ENCODE peak calls at places on chromosomes 1 and 21, in four cellular contexts. R is psoas muscle, K is endodermal cell, J is aorta. T is an unnamed sample.

GRCh38 chr1:33612877-33613487 is 140.5 kb downstream of the ZSCAN20 start:
- DNase-seq in R (no peak), K (peak), J (peak), T (peak)

GRCh38 chr1:83746234-83746633 is 252.7 kb downstream of the TTLL7 start:
- DNase-seq in K (no peak), J (no peak), R (no peak), T (no peak)

GRCh38 chr1:1916882-1917281 is 1.8 kb downstream of the CALML6 start:
- DNase-seq in K (peak), R (peak), J (peak), T (no peak)

GRCh38 chr1:240044620-240045019 is 47.1 kb upstream of the FMN2 start:
- DNase-seq in R (no peak), J (no peak), K (no peak), T (no peak)

GRCh38 chr21:27424601-27425000 is 457.7 kb upstream of the ADAMTS5 start:
- DNase-seq in R (no peak), J (no peak), K (peak), T (no peak)

GRCh38 chr21:41182547-41182946 is 14.6 kb downstream of the BACE2 start:
- DNase-seq in R (no peak), K (no peak), J (no peak), T (no peak)

GRCh38 chr1:9466780-9467755 is 72.2 kb upstream of the SLC25A33 start:
- DNase-seq in J (no peak), R (no peak), K (no peak), T (no peak)

GRCh38 chr1:149845416-149845815 is 54.0 kb upstream of the BOLA1 start:
- DNase-seq in R (no peak), J (no peak), K (peak), T (no peak)

GRCh38 chr1:207750901-207751300 is 953 bp upstream of the CD46 start:
- DNase-seq in R (no peak), J (no peak), K (no peak), T (no peak)

GRCh38 chr1:184693011-184693410 is 61.6 kb downstream of the EDEM3 start:
- DNase-seq in K (no peak), J (no peak), R (no peak), T (no peak)

GRCh38 chr1:201094829-201095228 is 17.4 kb downstream of the CACNA1S start:
- DNase-seq in K (no peak), R (peak), J (no peak), T (no peak)

GRCh38 chr1:160797861-160798273 is 1.9 kb downstream of the LY9 start:
- DNase-seq in R (no peak), K (no peak), J (no peak), T (no peak)

GRCh38 chr1:222828939-222829338 is 14.1 kb downstream of the DISP1 start:
- DNase-seq in J (no peak), R (no peak), K (no peak), T (no peak)

GRCh38 chr1:175731581-175731980 is 11.8 kb downstream of the TNR start:
- DNase-seq in R (no peak), K (no peak), J (no peak), T (no peak)

GRCh38 chr21:41642399-41642798 is 124.5 kb downstream of the RIPK4 start:
- DNase-seq in K (no peak), R (no peak), J (no peak), T (no peak)

GRCh38 chr1:228370439-228370940 is 36.1 kb downstream of the TRIM11 start:
- DNase-seq in J (peak), R (peak), K (no peak), T (no peak)

GRCh38 chr1:204094262-204095247 is 21.6 kb downstream of the SOX13 start:
- DNase-seq in K (no peak), R (no peak), J (no peak), T (no peak)

GRCh38 chr1:229251185-229251584 is 19.7 kb upstream of the RAB4A start:
- DNase-seq in J (no peak), R (no peak), K (no peak), T (no peak)

GRCh38 chr1:61448017-61448383 is 276.9 kb downstream of the TM2D1 start:
- DNase-seq in K (no peak), J (no peak), R (no peak), T (no peak)

GRCh38 chr1:47208374-47208850 is 18.6 kb upstream of the PDZK1IP1 start:
- DNase-seq in J (no peak), K (peak), R (no peak), T (no peak)

GRCh38 chr1:219812491-219813221 is 115.7 kb downstream of the SLC30A10 start:
- DNase-seq in R (no peak), J (no peak), K (peak), T (no peak)

GRCh38 chr1:181092056-181092455 is 3.6 kb downstream of the IER5 start:
- DNase-seq in R (no peak), J (no peak), K (no peak), T (no peak)

GRCh38 chr1:181092883-181093282 is 4.4 kb downstream of the IER5 start:
- DNase-seq in K (no peak), R (no peak), J (no peak), T (no peak)

GRCh38 chr1:181089777-181090505 is 1.4 kb downstream of the IER5 start:
- DNase-seq in K (peak), R (peak), J (peak), T (no peak)

GRCh38 chr1:181090653-181091126 is 2.2 kb downstream of the IER5 start:
- DNase-seq in J (no peak), R (no peak), K (no peak), T (no peak)

GRCh38 chr1:181091322-181092040 is 3.0 kb downstream of the IER5 start:
- DNase-seq in J (no peak), K (no peak), R (no peak), T (no peak)
- H3K4me3 ChIP-seq in J (no peak), K (peak), R (peak), T (peak)

GRCh38 chr1:98903261-98903660 is 101.4 kb downstream of the PLPPR5 start:
- DNase-seq in R (no peak), J (no peak), K (no peak), T (peak)
- H3K4me3 ChIP-seq in R (no peak), J (no peak), K (no peak), T (no peak)

GRCh38 chr1:20481643-20482498 is 4.1 kb downstream of the CAMK2N1 start:
- DNase-seq in J (no peak), K (no peak), R (no peak), T (no peak)
- H3K4me3 ChIP-seq in J (no peak), K (no peak), R (no peak), T (peak)

GRCh38 chr1:155062702-155063411 is 683 bp upstream of the EFNA4 start:
- DNase-seq in J (peak), K (peak), R (no peak), T (no peak)
- H3K4me3 ChIP-seq in J (no peak), K (peak), R (peak), T (peak)

GRCh38 chr21:34023691-34024381 is 49.5 kb upstream of the MRPS6 start:
- DNase-seq in R (no peak), K (no peak), J (no peak), T (no peak)
- H3K4me3 ChIP-seq in R (no peak), K (no peak), J (no peak), T (no peak)

GRCh38 chr1:90856608-90857007 is 139.5 kb upstream of the BARHL2 start:
- DNase-seq in R (no peak), J (no peak), K (no peak), T (no peak)

GRCh38 chr1:90850925-90851710 is 134.0 kb upstream of the BARHL2 start:
- DNase-seq in J (peak), K (peak), R (peak), T (no peak)

GRCh38 chr1:90854559-90854958 is 137.5 kb upstream of the BARHL2 start:
- DNase-seq in J (no peak), K (no peak), R (no peak), T (no peak)

GRCh38 chr1:90850181-90850924 is 133.3 kb upstream of the BARHL2 start:
- DNase-seq in J (peak), R (peak), K (peak), T (no peak)

GRCh38 chr1:90851711-90852050 is 134.6 kb upstream of the BARHL2 start:
- DNase-seq in R (no peak), K (no peak), J (no peak), T (no peak)
- H3K4me3 ChIP-seq in R (peak), K (peak), J (peak), T (peak)

T was measured in epithelial cell of proximal tubule.